ENCODE peak calls at places on chromosomes 16 and 17, in five cellular contexts. One of them, this sample, is unnamed. For H3K9me3, the result is how much of the 10 kb centered on the place peaks cover.

GRCh38 chr16:81901483-81901882 is 109.8 kb downstream of the SDR42E1 start:
- DNase-seq in tibial nerve: peak
- DNase-seq in A549: no peak
- DNase-seq in IMR-90: no peak
- DNase-seq in neural progenitor cell: no peak
- DNase-seq in this sample: no peak

GRCh38 chr16:67844441-67844840 is 2.3 kb upstream of the NUTF2 start:
- DNase-seq in tibial nerve: no peak
- DNase-seq in A549: no peak
- DNase-seq in IMR-90: peak
- DNase-seq in neural progenitor cell: peak
- DNase-seq in this sample: no peak

GRCh38 chr17:29592850-29593545 is at the start of gene ANKRD13B:
- DNase-seq in tibial nerve: no peak
- DNase-seq in A549: no peak
- DNase-seq in IMR-90: no peak
- DNase-seq in neural progenitor cell: peak
- DNase-seq in this sample: peak

GRCh38 chr16:55521792-55522191 is 12.9 kb downstream of the LPCAT2 start:
- DNase-seq in tibial nerve: no peak
- DNase-seq in A549: no peak
- DNase-seq in IMR-90: no peak
- DNase-seq in neural progenitor cell: no peak
- DNase-seq in this sample: no peak

GRCh38 chr17:47218896-47219430 is 9.8 kb downstream of the MYL4 start:
- DNase-seq in tibial nerve: no peak
- DNase-seq in A549: no peak
- DNase-seq in IMR-90: no peak
- DNase-seq in neural progenitor cell: no peak
- DNase-seq in this sample: no peak

GRCh38 chr17:75440738-75441448 is 15.5 kb upstream of the TMEM94 start:
- DNase-seq in tibial nerve: no peak
- DNase-seq in A549: no peak
- DNase-seq in IMR-90: no peak
- DNase-seq in neural progenitor cell: no peak
- DNase-seq in this sample: no peak

GRCh38 chr16:69613283-69614154 is 47.8 kb downstream of the NFAT5 start:
- DNase-seq in tibial nerve: no peak
- DNase-seq in A549: no peak
- DNase-seq in IMR-90: peak
- DNase-seq in neural progenitor cell: no peak
- DNase-seq in this sample: no peak

GRCh38 chr16:22071352-22071923 is 20.9 kb upstream of the VWA3A start:
- DNase-seq in tibial nerve: no peak
- DNase-seq in A549: no peak
- DNase-seq in IMR-90: no peak
- DNase-seq in neural progenitor cell: peak
- DNase-seq in this sample: no peak

GRCh38 chr17:64492481-64493109 is 4.3 kb downstream of the POLG2 start:
- DNase-seq in tibial nerve: no peak
- DNase-seq in A549: no peak
- DNase-seq in IMR-90: no peak
- DNase-seq in neural progenitor cell: no peak
- DNase-seq in this sample: no peak

GRCh38 chr17:17443173-17443572 is 33.6 kb upstream of the MED9 start:
- DNase-seq in tibial nerve: no peak
- DNase-seq in A549: no peak
- DNase-seq in IMR-90: peak
- DNase-seq in neural progenitor cell: no peak
- DNase-seq in this sample: no peak

DNA sequence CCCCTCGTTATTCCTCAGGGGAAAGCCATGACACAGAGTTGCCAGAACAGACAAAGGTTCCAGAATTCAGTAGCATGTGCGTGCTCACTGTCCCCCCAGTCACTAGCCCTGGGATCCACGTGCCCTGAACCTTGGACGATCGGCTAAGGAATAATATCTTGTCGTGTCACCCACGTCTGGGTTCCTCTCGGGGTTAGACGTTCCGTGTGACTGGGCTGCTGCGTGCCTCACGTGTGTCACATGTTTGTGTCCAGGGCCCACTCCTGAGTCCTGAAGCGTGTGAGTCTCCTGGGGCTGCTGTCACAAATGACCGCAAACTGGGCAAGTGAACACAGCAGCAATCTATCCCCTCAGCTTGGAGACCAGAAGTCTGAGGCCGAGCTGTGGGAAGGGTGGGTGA is 12.4 kb upstream of the ZNF469 start:
- DNase-seq in tibial nerve: no peak
- DNase-seq in A549: no peak
- DNase-seq in IMR-90: no peak
- DNase-seq in neural progenitor cell: no peak
- DNase-seq in this sample: no peak
- H3K9me3 ChIP-seq in tibial nerve: under half
- H3K9me3 ChIP-seq in A549: under half
- H3K9me3 ChIP-seq in IMR-90: under half
- H3K9me3 ChIP-seq in neural progenitor cell: under half
- H3K9me3 ChIP-seq in this sample: under half

GRCh38 chr16:58198739-58199411 is 969 bp upstream of the CSNK2A2 start:
- DNase-seq in tibial nerve: no peak
- DNase-seq in A549: no peak
- DNase-seq in IMR-90: no peak
- DNase-seq in neural progenitor cell: no peak
- DNase-seq in this sample: no peak
- H3K4me3 ChIP-seq in tibial nerve: no peak
- H3K4me3 ChIP-seq in A549: peak
- H3K4me3 ChIP-seq in IMR-90: no peak
- H3K4me3 ChIP-seq in neural progenitor cell: peak
- H3K4me3 ChIP-seq in this sample: no peak

GRCh38 chr16:35596467-35596866 is 2137.1 kb downstream of the TP53TG3F start:
- DNase-seq in tibial nerve: no peak
- DNase-seq in A549: no peak
- DNase-seq in IMR-90: no peak
- DNase-seq in neural progenitor cell: no peak
- DNase-seq in this sample: peak
- H3K9me3 ChIP-seq in tibial nerve: under half
- H3K9me3 ChIP-seq in A549: under half
- H3K9me3 ChIP-seq in IMR-90: under half
- H3K9me3 ChIP-seq in neural progenitor cell: under half
- H3K9me3 ChIP-seq in this sample: under half

GRCh38 chr17:8254881-8255280 is 5.8 kb downstream of the PFAS start:
- DNase-seq in tibial nerve: no peak
- DNase-seq in A549: no peak
- DNase-seq in IMR-90: no peak
- DNase-seq in neural progenitor cell: no peak
- DNase-seq in this sample: no peak

GRCh38 chr17:8249621-8250020 is 532 bp downstream of the PFAS start:
- DNase-seq in tibial nerve: no peak
- DNase-seq in A549: no peak
- DNase-seq in IMR-90: no peak
- DNase-seq in neural progenitor cell: no peak
- DNase-seq in this sample: no peak

GRCh38 chr17:8253801-8254200 is 4.7 kb downstream of the PFAS start:
- DNase-seq in tibial nerve: no peak
- DNase-seq in A549: no peak
- DNase-seq in IMR-90: no peak
- DNase-seq in neural progenitor cell: peak
- DNase-seq in this sample: no peak

GRCh38 chr17:8248751-8249607 is at the start of gene PFAS:
- DNase-seq in tibial nerve: peak
- DNase-seq in A549: peak
- DNase-seq in IMR-90: peak
- DNase-seq in neural progenitor cell: peak
- DNase-seq in this sample: peak

GRCh38 chr17:8250101-8250500 is 1.0 kb downstream of the PFAS start:
- DNase-seq in tibial nerve: no peak
- DNase-seq in A549: no peak
- DNase-seq in IMR-90: no peak
- DNase-seq in neural progenitor cell: no peak
- DNase-seq in this sample: no peak
- H3K4me3 ChIP-seq in tibial nerve: no peak
- H3K4me3 ChIP-seq in A549: peak
- H3K4me3 ChIP-seq in IMR-90: no peak
- H3K4me3 ChIP-seq in neural progenitor cell: peak
- H3K4me3 ChIP-seq in this sample: peak

GRCh38 chr16:35713762-35714650 is 2254.6 kb downstream of the TP53TG3F start:
- DNase-seq in tibial nerve: no peak
- DNase-seq in A549: no peak
- DNase-seq in IMR-90: no peak
- DNase-seq in neural progenitor cell: no peak
- DNase-seq in this sample: no peak
- H3K9me3 ChIP-seq in tibial nerve: under half
- H3K9me3 ChIP-seq in A549: under half
- H3K9me3 ChIP-seq in IMR-90: under half
- H3K9me3 ChIP-seq in neural progenitor cell: under half
- H3K9me3 ChIP-seq in this sample: under half

GRCh38 chr17:78041401-78042179 is 83.1 kb downstream of the TNRC6C start:
- DNase-seq in tibial nerve: no peak
- DNase-seq in A549: no peak
- DNase-seq in IMR-90: no peak
- DNase-seq in neural progenitor cell: no peak
- DNase-seq in this sample: no peak
- H3K4me3 ChIP-seq in tibial nerve: peak
- H3K4me3 ChIP-seq in A549: peak
- H3K4me3 ChIP-seq in IMR-90: peak
- H3K4me3 ChIP-seq in neural progenitor cell: no peak
- H3K4me3 ChIP-seq in this sample: peak

GRCh38 chr16:63933841-63934240 is 1188.0 kb downstream of the CDH11 start:
- DNase-seq in tibial nerve: no peak
- DNase-seq in A549: no peak
- DNase-seq in IMR-90: no peak
- DNase-seq in neural progenitor cell: no peak
- DNase-seq in this sample: no peak

GRCh38 chr16:63925221-63925620 is 1196.6 kb downstream of the CDH11 start:
- DNase-seq in tibial nerve: no peak
- DNase-seq in A549: no peak
- DNase-seq in IMR-90: no peak
- DNase-seq in neural progenitor cell: no peak
- DNase-seq in this sample: no peak

GRCh38 chr16:63922563-63922962 is 1199.3 kb downstream of the CDH11 start:
- DNase-seq in tibial nerve: no peak
- DNase-seq in A549: no peak
- DNase-seq in IMR-90: no peak
- DNase-seq in neural progenitor cell: no peak
- DNase-seq in this sample: no peak

GRCh38 chr16:63928421-63928820 is 1193.4 kb downstream of the CDH11 start:
- DNase-seq in tibial nerve: no peak
- DNase-seq in A549: no peak
- DNase-seq in IMR-90: no peak
- DNase-seq in neural progenitor cell: no peak
- DNase-seq in this sample: no peak
- H3K9me3 ChIP-seq in tibial nerve: under half
- H3K9me3 ChIP-seq in A549: under half
- H3K9me3 ChIP-seq in IMR-90: under half
- H3K9me3 ChIP-seq in neural progenitor cell: under half
- H3K9me3 ChIP-seq in this sample: under half

GRCh38 chr16:30474062-30474452 is 1.5 kb downstream of the ITGAL start:
- DNase-seq in tibial nerve: no peak
- DNase-seq in A549: no peak
- DNase-seq in IMR-90: no peak
- DNase-seq in neural progenitor cell: no peak
- DNase-seq in this sample: no peak

GRCh38 chr16:30473231-30474061 is 904 bp downstream of the ITGAL start:
- DNase-seq in tibial nerve: no peak
- DNase-seq in A549: no peak
- DNase-seq in IMR-90: no peak
- DNase-seq in neural progenitor cell: no peak
- DNase-seq in this sample: no peak

GRCh38 chr16:30474684-30475083 is 2.1 kb downstream of the ITGAL start:
- DNase-seq in tibial nerve: no peak
- DNase-seq in A549: no peak
- DNase-seq in IMR-90: no peak
- DNase-seq in neural progenitor cell: no peak
- DNase-seq in this sample: no peak

GRCh38 chr16:30470632-30471007 is 1.9 kb upstream of the ITGAL start:
- DNase-seq in tibial nerve: no peak
- DNase-seq in A549: no peak
- DNase-seq in IMR-90: no peak
- DNase-seq in neural progenitor cell: no peak
- DNase-seq in this sample: no peak

GRCh38 chr16:30472328-30472942 is at the start of gene ITGAL:
- DNase-seq in tibial nerve: peak
- DNase-seq in A549: no peak
- DNase-seq in IMR-90: no peak
- DNase-seq in neural progenitor cell: no peak
- DNase-seq in this sample: no peak
- H3K4me3 ChIP-seq in tibial nerve: no peak
- H3K4me3 ChIP-seq in A549: no peak
- H3K4me3 ChIP-seq in IMR-90: no peak
- H3K4me3 ChIP-seq in neural progenitor cell: no peak
- H3K4me3 ChIP-seq in this sample: no peak